ENCODE peak calls at places on chromosomes 4 and X, in four cellular contexts. One of them, this sample, is unnamed.

GRCh38 chr4:8721621-8722020 is 129.1 kb downstream of the CPZ start:
- DNase-seq in T-helper 2 cell: no peak
- DNase-seq in OCI-M1: no peak
- DNase-seq in GM20000: no peak
- DNase-seq in this sample: no peak

GRCh38 chr4:6349896-6350295 is 80.2 kb downstream of the WFS1 start:
- DNase-seq in GM20000: no peak
- DNase-seq in OCI-M1: no peak
- DNase-seq in T-helper 2 cell: no peak
- DNase-seq in this sample: no peak

GRCh38 chrX:96590403-96590802 is 94.2 kb upstream of the DIAPH2 start:
- DNase-seq in T-helper 2 cell: no peak
- DNase-seq in OCI-M1: no peak
- DNase-seq in GM20000: no peak
- DNase-seq in this sample: no peak

GRCh38 chr4:86926428-86927086 is 8.3 kb upstream of the AFF1 start:
- DNase-seq in GM20000: no peak
- DNase-seq in OCI-M1: no peak
- DNase-seq in T-helper 2 cell: no peak
- DNase-seq in this sample: no peak

GRCh38 chr4:77072195-77072753 is 3.5 kb downstream of the CCNI start:
- DNase-seq in OCI-M1: peak; percentile 5
- DNase-seq in GM20000: no peak
- DNase-seq in T-helper 2 cell: no peak
- DNase-seq in this sample: no peak

GRCh38 chrX:136779346-136779781 is 1.4 kb downstream of the ARHGEF6 start:
- DNase-seq in OCI-M1: peak; percentile 86
- DNase-seq in T-helper 2 cell: no peak
- DNase-seq in GM20000: no peak
- DNase-seq in this sample: peak; percentile 35

GRCh38 chrX:69065451-69065850 is 99.8 kb downstream of the PJA1 start:
- DNase-seq in OCI-M1: no peak
- DNase-seq in GM20000: no peak
- DNase-seq in T-helper 2 cell: no peak
- DNase-seq in this sample: no peak

GRCh38 chrX:125710403-125711062 is 390.9 kb downstream of the TEX13C start:
- DNase-seq in T-helper 2 cell: no peak
- DNase-seq in GM20000: no peak
- DNase-seq in OCI-M1: no peak
- DNase-seq in this sample: no peak

GRCh38 chrX:53403535-53403934 is 18.9 kb downstream of the SMC1A start:
- DNase-seq in GM20000: no peak
- DNase-seq in OCI-M1: no peak
- DNase-seq in T-helper 2 cell: no peak
- DNase-seq in this sample: no peak

GRCh38 chr4:101555341-101555880 is 208.1 kb upstream of the PPP3CA start:
- DNase-seq in T-helper 2 cell: no peak
- DNase-seq in OCI-M1: no peak
- DNase-seq in GM20000: no peak
- DNase-seq in this sample: no peak

GRCh38 chrX:100939336-100939735 is 10.6 kb upstream of the XKRX start:
- DNase-seq in OCI-M1: no peak
- DNase-seq in T-helper 2 cell: no peak
- DNase-seq in GM20000: no peak
- DNase-seq in this sample: no peak

GRCh38 chr4:54227261-54228063 is 1.6 kb upstream of the PDGFRA start:
- DNase-seq in GM20000: peak; percentile 14
- DNase-seq in OCI-M1: no peak
- DNase-seq in T-helper 2 cell: no peak
- DNase-seq in this sample: no peak

GRCh38 chrX:77743720-77744119 is 42.3 kb downstream of the ATRX start:
- DNase-seq in OCI-M1: no peak
- DNase-seq in T-helper 2 cell: no peak
- DNase-seq in GM20000: no peak
- DNase-seq in this sample: no peak

GRCh38 chr4:43351970-43352806 is 459.7 kb downstream of the GRXCR1 start:
- DNase-seq in OCI-M1: no peak
- DNase-seq in GM20000: no peak
- DNase-seq in T-helper 2 cell: no peak
- DNase-seq in this sample: no peak

GRCh38 chr4:151099976-151100417 is 569 bp downstream of the RPS3A start:
- DNase-seq in GM20000: no peak
- DNase-seq in T-helper 2 cell: no peak
- DNase-seq in OCI-M1: peak; percentile 62
- DNase-seq in this sample: no peak

GRCh38 chr4:13546374-13546854 is 2.1 kb upstream of the NKX3-2 start:
- DNase-seq in OCI-M1: no peak
- DNase-seq in T-helper 2 cell: no peak
- DNase-seq in GM20000: peak; percentile 28
- DNase-seq in this sample: no peak

GRCh38 chr4:132180020-132180427 is 969.1 kb upstream of the PCDH10 start:
- DNase-seq in GM20000: no peak
- DNase-seq in OCI-M1: no peak
- DNase-seq in T-helper 2 cell: no peak
- DNase-seq in this sample: no peak

GRCh38 chr4:41957634-41958033 is 22.4 kb downstream of the TMEM33 start:
- DNase-seq in T-helper 2 cell: no peak
- DNase-seq in GM20000: peak; percentile 42
- DNase-seq in OCI-M1: peak; percentile 66
- DNase-seq in this sample: no peak

GRCh38 chr4:38082424-38083374 is 122.5 kb downstream of the PTTG2 start:
- DNase-seq in OCI-M1: no peak
- DNase-seq in T-helper 2 cell: no peak
- DNase-seq in GM20000: no peak
- DNase-seq in this sample: no peak

GRCh38 chr4:7988437-7988836 is 48.8 kb upstream of the AFAP1 start:
- DNase-seq in T-helper 2 cell: no peak
- DNase-seq in GM20000: no peak
- DNase-seq in OCI-M1: no peak
- DNase-seq in this sample: no peak

GRCh38 chrX:130909469-130910136 is 6.6 kb upstream of the ENOX2 start:
- DNase-seq in T-helper 2 cell: no peak
- DNase-seq in OCI-M1: peak; percentile 86
- DNase-seq in GM20000: no peak
- DNase-seq in this sample: no peak

GRCh38 chrX:70979136-70979762 is 48.4 kb upstream of the SLC7A3 start:
- DNase-seq in OCI-M1: peak; percentile 33
- DNase-seq in T-helper 2 cell: no peak
- DNase-seq in GM20000: no peak
- DNase-seq in this sample: no peak

GRCh38 chr4:24856586-24856985 is 56.3 kb downstream of the CCDC149 start:
- DNase-seq in GM20000: peak; percentile 58
- DNase-seq in OCI-M1: no peak
- DNase-seq in T-helper 2 cell: no peak
- DNase-seq in this sample: no peak

This sample was measured in KG1.